ENCODE peak calls at places on chromosomes 5 and 9, in four cellular contexts. Y is stimulated activated naive CD8-positive, alpha-beta T cell treated with anti-CD3 and anti-CD28 coated beads, Interleukin-15, Interleukin-2, amounts not matched to agents 100 U/mL and 50 U/mL, for 24 hours; V is kidney glomerular epithelial cell; S is gastrocnemius medialis. C is an unnamed sample.
A peak's percentile ranks its signal among the peaks of the same experiment; 100 is the strongest.

GRCh38 chr9:115013998-115014397 is 83.6 kb upstream of the TNFSF8 start:
- DNase-seq in Y (peak; percentile 82), V (peak; percentile 36), S (peak; percentile 34), C (peak; percentile 57)

GRCh38 chr5:32331217-32331926 is 18.6 kb upstream of the MTMR12 start:
- DNase-seq in Y (no peak), V (no peak), S (no peak), C (no peak)

GRCh38 chr5:10761842-10762165 is 770 bp upstream of the DAP start:
- DNase-seq in Y (no peak), V (no peak), S (no peak), C (no peak)

GRCh38 chr5:93299596-93300308 is 281.3 kb downstream of the NR2F1-AS1 start:
- DNase-seq in Y (no peak), V (peak; percentile 91), S (no peak), C (no peak)

GRCh38 chr9:33884856-33885701 is 68.1 kb downstream of the UBE2R2 start:
- DNase-seq in Y (no peak), V (peak; percentile 50), S (no peak), C (no peak)

GRCh38 chr5:68848086-68848485 is 245.7 kb upstream of the SLC30A5 start:
- DNase-seq in Y (no peak), V (no peak), S (no peak), C (no peak)

GRCh38 chr9:95091971-95092320 is 225.6 kb downstream of the FANCC start:
- DNase-seq in Y (no peak), V (peak; percentile 73), S (no peak), C (no peak)

GRCh38 chr9:133368249-133368881 is 7.5 kb downstream of the SURF4 start:
- DNase-seq in Y (no peak), V (no peak), S (no peak), C (no peak)

GRCh38 chr9:137384116-137384756 is 38.7 kb downstream of the EXD3 start:
- DNase-seq in Y (no peak), V (no peak), S (no peak), C (no peak)

GRCh38 chr9:127904888-127905728 is 5.7 kb upstream of the ST6GALNAC6 start:
- DNase-seq in Y (peak; percentile 66), V (no peak), S (no peak), C (no peak)

C was measured in tibial artery.